ENCODE peak calls at places on chromosomes 6 and 20, in six cellular contexts. Q is A549, O is RWPE2, W is lower lobe of right lung, H is fibroblast of lung, V is ovary. L is an unnamed sample. For H3K4me1, the result is how much of the 10 kb centered on the place peaks cover.

GRCh38 chr6:142871910-142872331 is 73.1 kb downstream of the HIVEP2 start:
- DNase-seq in H (peak), Q (no peak), V (no peak), W (no peak), O (no peak), L (peak)

GRCh38 chr20:57429579-57430202 is 38.5 kb downstream of the RBM38 start:
- DNase-seq in W (peak), V (no peak), O (no peak), Q (peak), H (no peak), L (no peak)

GRCh38 chr20:49140411-49140810 is 47.7 kb downstream of the STAU1 start:
- DNase-seq in H (no peak), W (no peak), Q (no peak), V (no peak), O (no peak), L (no peak)

GRCh38 chr6:3289664-3290055 is 30.9 kb downstream of the PSMG4 start:
- DNase-seq in W (no peak), Q (no peak), V (no peak), O (no peak), H (no peak), L (no peak)

GRCh38 chr6:35829306-35829705 is 24.2 kb downstream of the LHFPL5 start:
- DNase-seq in V (no peak), W (no peak), O (no peak), H (no peak), Q (no peak), L (no peak)

GRCh38 chr6:154462425-154462824 is 48.1 kb downstream of the CNKSR3 start:
- DNase-seq in O (no peak), Q (no peak), W (no peak), H (no peak), V (no peak), L (no peak)

GRCh38 chr20:14336667-14337066 is 745 bp downstream of the FLRT3 start:
- DNase-seq in H (peak), V (no peak), W (no peak), Q (peak), O (no peak), L (no peak)

GRCh38 chr6:84774174-84775158 is 10.1 kb upstream of the TBX18 start:
- DNase-seq in Q (peak), W (peak), H (no peak), V (peak), O (peak), L (no peak)

GRCh38 chr6:160103825-160104100 is 17.9 kb upstream of the SLC22A1 start:
- DNase-seq in H (no peak), V (no peak), Q (no peak), W (no peak), O (no peak), L (no peak)

GRCh38 chr6:100229512-100229911 is 235.2 kb downstream of the SIM1 start:
- DNase-seq in V (no peak), W (peak), O (no peak), Q (peak), H (no peak), L (no peak)

GRCh38 chr6:75202676-75203131 is 3.1 kb downstream of the COL12A1 start:
- DNase-seq in H (peak), Q (no peak), W (no peak), V (peak), O (no peak), L (no peak)

GRCh38 chr6:67811239-67812037 is 823.6 kb upstream of the ADGRB3 start:
- DNase-seq in Q (no peak), V (no peak), H (no peak), W (no peak), O (no peak), L (no peak)

GRCh38 chr6:95280690-95281273 is 296.6 kb upstream of the MANEA start:
- DNase-seq in Q (peak), W (no peak), V (no peak), H (peak), O (no peak), L (no peak)

GRCh38 chr6:34115396-34116314 is 30.2 kb downstream of the GRM4 start:
- DNase-seq in V (peak), Q (no peak), O (no peak), W (no peak), H (peak), L (peak)

GRCh38 chr20:41082306-41082705 is 53.7 kb downstream of the TOP1 start:
- DNase-seq in O (no peak), H (no peak), W (no peak), V (no peak), Q (no peak), L (no peak)

GRCh38 chr6:88761237-88762031 is 202.0 kb downstream of the RNGTT start:
- DNase-seq in W (no peak), O (no peak), H (no peak), Q (peak), V (no peak), L (no peak)

GRCh38 chr6:55902796-55903195 is 27.4 kb upstream of the BMP5 start:
- DNase-seq in W (no peak), Q (no peak), V (no peak), H (peak), O (no peak), L (no peak)

GRCh38 chr20:49886571-49887203 is 28.6 kb downstream of the SPATA2 start:
- DNase-seq in W (no peak), H (no peak), V (no peak), O (peak), Q (no peak), L (no peak)

GRCh38 chr20:63497946-63498935 is 642 bp downstream of the EEF1A2 start:
- DNase-seq in O (no peak), V (peak), W (no peak), Q (peak), H (peak), L (no peak)

GRCh38 chr20:8790442-8791074 is 278.3 kb upstream of the PLCB4 start:
- DNase-seq in W (no peak), Q (peak), H (peak), V (no peak), O (no peak), L (peak)

GRCh38 chr6:21634582-21634981 is 41.0 kb downstream of the SOX4 start:
- DNase-seq in Q (peak), O (no peak), W (no peak), H (peak), V (no peak), L (no peak)

GRCh38 chr6:105835373-105835772 is 250.8 kb upstream of the PRDM1 start:
- DNase-seq in V (no peak), H (peak), O (no peak), W (no peak), Q (peak), L (peak)

GRCh38 chr6:86045038-86045437 is 402.4 kb upstream of the SYNCRIP start:
- DNase-seq in H (no peak), V (no peak), O (no peak), W (no peak), Q (no peak), L (no peak)

GRCh38 chr20:19427913-19428800 is 215.7 kb downstream of the SLC24A3 start:
- DNase-seq in Q (no peak), H (no peak), V (no peak), O (no peak), W (no peak), L (no peak)

GRCh38 chr6:158053377-158054313 is 72.0 kb downstream of the SYNJ2 start:
- DNase-seq in H (no peak), V (no peak), O (no peak), W (no peak), Q (no peak), L (no peak)

GRCh38 chr6:131909408-131910218 is 41.6 kb downstream of the CCN2 start:
- DNase-seq in Q (peak), O (no peak), H (peak), W (no peak), V (peak), L (peak)

DNA sequence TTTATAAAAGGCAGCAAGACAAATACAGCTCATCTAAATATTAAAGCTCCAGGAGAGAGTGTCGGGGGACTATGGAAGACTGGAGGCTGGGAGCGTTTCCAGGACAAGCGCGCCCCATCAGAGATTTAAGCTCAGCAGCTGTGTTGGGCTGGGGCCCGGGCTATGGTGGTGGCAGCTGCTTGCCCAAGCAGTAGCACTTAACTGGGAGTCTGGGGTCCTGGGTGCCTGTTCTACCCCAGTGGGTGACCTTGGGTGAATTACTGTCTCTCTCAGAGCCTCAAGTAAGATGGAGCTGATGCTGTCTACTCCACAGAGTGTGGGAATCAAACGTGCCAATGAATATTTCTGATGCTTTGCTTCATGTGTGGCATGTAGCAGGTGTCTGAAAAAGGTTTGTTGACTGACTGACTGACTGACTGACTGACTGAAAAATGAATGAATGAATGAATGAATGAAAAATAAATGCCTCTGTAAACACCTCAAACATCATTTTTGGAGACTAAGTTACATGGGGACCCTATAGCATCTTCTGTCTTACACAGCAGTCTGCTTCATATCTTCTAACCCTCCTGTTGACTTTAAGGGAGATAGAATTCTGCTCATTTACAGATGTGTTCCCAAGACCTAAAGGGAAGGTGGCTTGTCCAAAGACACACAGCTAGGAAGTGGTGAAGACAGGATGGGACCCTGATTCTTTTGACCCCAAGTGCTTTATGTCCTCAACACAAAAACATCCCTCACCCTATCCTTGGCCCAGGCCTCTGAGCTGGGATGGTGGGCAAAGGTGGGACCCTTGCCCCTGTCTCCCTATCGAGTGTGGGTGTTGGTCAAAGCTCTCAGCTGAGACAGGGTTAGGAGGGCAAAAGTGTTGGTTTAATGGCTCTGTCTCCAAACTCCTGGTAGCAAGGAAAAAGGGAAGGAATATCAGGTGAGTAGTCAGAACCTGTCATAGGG is 104.3 kb downstream of the TOX2 start:
- DNase-seq in V (no peak), O (peak), Q (no peak), H (no peak), W (no peak), L (peak)
- H3K27ac ChIP-seq in V (no peak), O (peak), Q (peak), H (no peak), W (no peak), L (peak)

GRCh38 chr20:44707259-44707580 is 7.9 kb upstream of the CCN5 start:
- DNase-seq in W (no peak), Q (no peak), H (no peak), O (no peak), V (no peak), L (no peak)
- TF ChIP-seq CTCF in W (no peak), Q (no peak), H (no peak), O (no peak), V (no peak), L (no peak)

DNA sequence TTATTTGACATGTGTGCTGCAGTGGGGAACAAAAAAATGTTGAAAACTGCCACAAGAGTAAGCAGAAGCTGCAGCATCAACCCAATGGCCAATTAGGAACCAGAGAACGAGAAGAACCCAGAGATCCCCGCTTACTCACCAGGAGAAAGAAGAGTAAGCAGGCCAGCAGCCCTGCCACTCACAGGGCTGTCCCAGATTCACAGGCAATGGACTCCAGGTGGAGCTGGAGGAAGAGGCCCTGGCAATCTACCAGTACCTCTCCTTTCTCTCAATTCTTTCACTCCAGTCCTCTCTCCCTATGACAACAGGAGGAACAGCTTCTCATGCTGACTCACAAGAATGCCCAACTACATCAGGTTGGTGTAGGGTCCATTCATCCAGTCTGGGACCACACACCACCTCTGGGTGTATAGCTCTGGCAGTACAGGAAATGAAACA is 19.3 kb downstream of the KIF13A start:
- DNase-seq in O (no peak), Q (no peak), V (no peak), H (no peak), W (no peak), L (no peak)
- H3K4me1 ChIP-seq in O (under half), Q (under half), V (under half), H (under half), W (under half), L (under half)

GRCh38 chr6:37699138-37699766 is 1.6 kb upstream of the MDGA1 start:
- DNase-seq in Q (no peak), V (no peak), O (no peak), W (no peak), H (no peak), L (no peak)
- H3K27ac ChIP-seq in Q (peak), V (peak), O (no peak), W (no peak), H (no peak), L (no peak)

GRCh38 chr6:139996253-139996834 is 621.9 kb upstream of the CITED2 start:
- DNase-seq in W (no peak), O (no peak), V (no peak), H (peak), Q (peak), L (no peak)
- TF ChIP-seq CTCF in W (peak), O (no peak), V (no peak), H (no peak), Q (no peak), L (no peak)

DNA sequence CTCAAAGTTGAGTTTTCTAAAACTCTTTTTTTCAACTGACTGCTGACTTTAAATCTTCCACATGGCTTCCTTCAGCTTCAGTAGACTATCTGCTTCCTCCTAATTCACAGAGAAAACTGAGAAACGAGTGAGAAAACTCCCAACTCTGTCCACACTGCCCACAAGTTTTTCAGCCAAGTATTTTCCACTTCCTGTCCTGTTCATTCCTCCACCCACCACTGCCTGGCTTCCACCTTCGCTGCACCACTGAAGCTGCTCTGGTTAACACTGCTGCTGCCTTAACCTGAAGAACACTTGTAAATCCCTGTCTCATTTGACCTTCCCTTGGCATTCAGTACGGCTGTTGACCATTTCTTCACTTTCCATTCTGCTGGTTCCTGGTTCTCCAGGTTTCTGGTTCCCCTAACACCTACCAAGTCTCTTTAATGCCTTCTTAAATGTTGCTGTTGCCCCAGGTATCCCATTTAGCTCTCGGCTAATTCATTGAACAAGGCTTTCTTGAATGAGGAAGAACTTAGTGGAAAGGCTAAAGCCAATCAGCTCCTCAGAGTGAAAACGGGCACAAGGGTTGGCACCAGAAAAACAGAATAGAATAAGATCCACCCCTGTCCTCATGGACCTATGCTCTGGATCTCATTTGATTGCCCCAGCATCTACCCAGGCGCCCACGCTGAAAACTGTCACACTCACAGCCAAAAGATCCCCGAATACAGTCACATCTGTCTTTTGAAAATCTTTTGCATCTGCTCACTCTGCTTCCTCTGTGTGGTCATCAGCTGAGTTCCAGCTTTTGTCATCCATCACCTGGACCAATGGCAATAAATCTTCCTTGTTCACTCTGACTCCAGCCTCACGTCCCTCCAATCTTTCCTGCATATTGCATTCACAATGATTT is 104.4 kb upstream of the TAB2 start:
- DNase-seq in V (no peak), O (no peak), Q (no peak), H (no peak), W (no peak), L (no peak)
- H3K4me1 ChIP-seq in V (under half), O (under half), Q (under half), H (under half), W (under half), L (under half)

DNA sequence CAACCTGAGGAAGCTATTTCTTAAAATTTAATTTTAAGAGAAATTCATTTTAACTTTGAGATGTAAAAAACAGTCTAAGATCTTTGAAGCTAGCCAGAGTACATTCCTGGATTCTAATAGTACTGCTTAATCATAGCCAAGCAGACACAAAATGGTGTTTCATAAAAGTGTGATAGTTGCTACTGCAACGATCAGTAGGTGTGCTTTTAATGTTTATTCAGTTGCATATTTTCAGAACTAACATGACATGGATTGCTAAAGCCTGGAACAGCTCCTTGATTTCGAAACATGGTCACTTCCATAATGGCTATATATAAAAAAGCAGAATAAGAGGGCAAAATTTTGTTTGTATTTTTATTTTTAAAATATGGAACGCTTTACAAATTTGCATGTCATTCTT is 35.5 kb downstream of the SESN1 start:
- DNase-seq in W (no peak), Q (peak), O (no peak), V (no peak), H (peak), L (no peak)
- H3K27ac ChIP-seq in W (peak), Q (no peak), O (no peak), V (no peak), H (no peak), L (no peak)